ENCODE peak calls at places on chromosome X, in ten cellular contexts. J is activated CD4-positive, alpha-beta T cell treated with anti-CD3 and anti-CD28 coated beads, Interleukin-2, amount 10 ng/mL, durations not matched to agents 7 days and 5 days; G is stomach; R is GM20000; S is progenitor cell of endocrine pancreas; X is stimulated activated CD4-positive, alpha-beta T cell treated with anti-CD3 and anti-CD28 coated beads, Interleukin-4, amount 100 ng/mL, for 4 hours; U is endothelial cell of umbilical vein; O is Panc1; C is omental fat pad; D is HFF-Myc. P is an unnamed sample.
A peak's percentile ranks its signal among the peaks of the same experiment; 100 is the strongest.

GRCh38 chrX:40845331-40845911 is 110.1 kb upstream of the MED14 start:
- DNase-seq in J (no peak), G (no peak), R (no peak), S (no peak), X (no peak), U (peak; percentile 30), O (no peak), C (no peak), D (peak; percentile 67), P (no peak)

GRCh38 chrX:154487518-154488290 is 1.3 kb upstream of the UBL4A start:
- DNase-seq in J (no peak), G (no peak), R (no peak), S (no peak), X (no peak), U (no peak), O (no peak), C (no peak), D (no peak), P (no peak)

GRCh38 chrX:118595501-118596042 is 100.0 kb downstream of the DOCK11 start:
- DNase-seq in J (no peak), G (no peak), R (no peak), S (no peak), X (no peak), U (no peak), O (no peak), C (no peak), D (no peak), P (no peak)

GRCh38 chrX:55488559-55489314 is 911 bp downstream of the USP51 start:
- DNase-seq in J (peak; percentile 68), G (peak; percentile 62), R (peak; percentile 63), S (peak; percentile 21), X (peak; percentile 60), U (peak; percentile 73), O (no peak), C (peak; percentile 25), D (no peak), P (peak; percentile 78)

GRCh38 chrX:39755152-39756032 is 342.4 kb downstream of the BCOR start:
- DNase-seq in J (no peak), G (peak; percentile 78), R (no peak), S (no peak), X (no peak), U (peak; percentile 92), O (no peak), C (peak; percentile 66), D (peak; percentile 69), P (no peak)

GRCh38 chrX:71846429-71846828 is 64.2 kb upstream of the NHSL2 start:
- DNase-seq in J (no peak), G (no peak), R (no peak), S (no peak), X (no peak), U (peak; percentile 2), O (no peak), C (no peak), D (no peak), P (no peak)

GRCh38 chrX:63400340-63400739 is 49.2 kb upstream of the SPIN4 start:
- DNase-seq in J (no peak), G (no peak), R (no peak), S (no peak), X (no peak), U (no peak), O (no peak), C (no peak), D (no peak), P (no peak)

GRCh38 chrX:131728295-131729145 is 184.6 kb downstream of the OR13H1 start:
- DNase-seq in J (no peak), G (peak; percentile 80), R (no peak), S (no peak), X (no peak), U (no peak), O (peak; percentile 77), C (peak; percentile 54), D (no peak), P (no peak)

GRCh38 chrX:13432376-13432775 is 112.5 kb upstream of the ATXN3L start:
- DNase-seq in J (no peak), G (no peak), R (no peak), S (no peak), X (no peak), U (peak; percentile 83), O (no peak), C (no peak), D (peak; percentile 70), P (no peak)

GRCh38 chrX:77493677-77494553 is 46.7 kb downstream of the FGF16 start:
- DNase-seq in J (no peak), G (no peak), R (no peak), S (peak; percentile 14), X (no peak), U (no peak), O (no peak), C (no peak), D (peak; percentile 38), P (peak; percentile 8)

GRCh38 chrX:40097101-40097491 is 662 bp downstream of the BCOR start:
- DNase-seq in J (peak; percentile 32), G (no peak), R (no peak), S (no peak), X (peak; percentile 46), U (no peak), O (no peak), C (no peak), D (no peak), P (peak; percentile 66)

GRCh38 chrX:136030357-136031225 is 45.4 kb downstream of the SLC9A6 start:
- DNase-seq in J (no peak), G (no peak), R (no peak), S (no peak), X (no peak), U (peak; percentile 91), O (no peak), C (no peak), D (no peak), P (no peak)

GRCh38 chrX:87517571-87518141 is at the start of gene KLHL4:
- DNase-seq in J (no peak), G (no peak), R (peak; percentile 0), S (peak; percentile 18), X (no peak), U (peak; percentile 92), O (no peak), C (no peak), D (no peak), P (peak; percentile 27)

GRCh38 chrX:104315555-104315954 is 60.8 kb upstream of the ESX1 start:
- DNase-seq in J (no peak), G (no peak), R (no peak), S (no peak), X (no peak), U (peak; percentile 61), O (no peak), C (no peak), D (no peak), P (no peak)

GRCh38 chrX:108348525-108348924 is 89.7 kb downstream of the COL4A6 start:
- DNase-seq in J (no peak), G (no peak), R (no peak), S (no peak), X (no peak), U (peak; percentile 10), O (no peak), C (no peak), D (no peak), P (no peak)

GRCh38 chrX:109874548-109874947 is 128.4 kb upstream of the TMEM164 start:
- DNase-seq in J (no peak), G (no peak), R (no peak), S (no peak), X (no peak), U (no peak), O (no peak), C (no peak), D (no peak), P (no peak)